ENCODE peak calls at places on chromosomes 2 and 18, in nine cellular contexts. One of them, this sample, is unnamed.

GRCh38 chr2:225064362-225064761 is 22.1 kb upstream of the DOCK10 start:
- DNase-seq in cardiac fibroblast: no peak
- DNase-seq in fibroblast of the aortic adventitia: no peak
- DNase-seq in right atrium auricular region: no peak
- DNase-seq in fibroblast of pulmonary artery: no peak
- DNase-seq in naive thymus-derived CD4-positive, alpha-beta T cell: no peak
- DNase-seq in GM12865: no peak
- DNase-seq in fibroblast of lung: no peak
- DNase-seq in right cardiac atrium: no peak
- DNase-seq in this sample: no peak

GRCh38 chr2:234145511-234145910 is 95.0 kb downstream of the SPP2 start:
- DNase-seq in cardiac fibroblast: no peak
- DNase-seq in fibroblast of the aortic adventitia: no peak
- DNase-seq in right atrium auricular region: no peak
- DNase-seq in fibroblast of pulmonary artery: no peak
- DNase-seq in naive thymus-derived CD4-positive, alpha-beta T cell: no peak
- DNase-seq in GM12865: no peak
- DNase-seq in fibroblast of lung: peak
- DNase-seq in right cardiac atrium: no peak
- DNase-seq in this sample: no peak

GRCh38 chr18:79326413-79327198 is 69.1 kb upstream of the NFATC1 start:
- DNase-seq in cardiac fibroblast: no peak
- DNase-seq in fibroblast of the aortic adventitia: no peak
- DNase-seq in right atrium auricular region: no peak
- DNase-seq in fibroblast of pulmonary artery: no peak
- DNase-seq in naive thymus-derived CD4-positive, alpha-beta T cell: no peak
- DNase-seq in GM12865: no peak
- DNase-seq in fibroblast of lung: peak
- DNase-seq in right cardiac atrium: no peak
- DNase-seq in this sample: no peak

GRCh38 chr2:230690439-230690838 is 22.2 kb upstream of the CAB39 start:
- DNase-seq in cardiac fibroblast: peak
- DNase-seq in fibroblast of the aortic adventitia: peak
- DNase-seq in right atrium auricular region: no peak
- DNase-seq in fibroblast of pulmonary artery: peak
- DNase-seq in naive thymus-derived CD4-positive, alpha-beta T cell: no peak
- DNase-seq in GM12865: no peak
- DNase-seq in fibroblast of lung: peak
- DNase-seq in right cardiac atrium: peak
- DNase-seq in this sample: no peak

GRCh38 chr2:186607660-186608324 is 17.9 kb downstream of the ITGAV start:
- DNase-seq in cardiac fibroblast: no peak
- DNase-seq in fibroblast of the aortic adventitia: no peak
- DNase-seq in right atrium auricular region: no peak
- DNase-seq in fibroblast of pulmonary artery: no peak
- DNase-seq in naive thymus-derived CD4-positive, alpha-beta T cell: no peak
- DNase-seq in GM12865: no peak
- DNase-seq in fibroblast of lung: peak
- DNase-seq in right cardiac atrium: no peak
- DNase-seq in this sample: no peak

GRCh38 chr2:176129013-176129796 is at the start of gene HOXD8:
- DNase-seq in cardiac fibroblast: peak
- DNase-seq in fibroblast of the aortic adventitia: peak
- DNase-seq in right atrium auricular region: no peak
- DNase-seq in fibroblast of pulmonary artery: peak
- DNase-seq in naive thymus-derived CD4-positive, alpha-beta T cell: no peak
- DNase-seq in GM12865: no peak
- DNase-seq in fibroblast of lung: peak
- DNase-seq in right cardiac atrium: no peak
- DNase-seq in this sample: peak

GRCh38 chr2:37742286-37742685 is 70.8 kb upstream of the CDC42EP3 start:
- DNase-seq in cardiac fibroblast: peak
- DNase-seq in fibroblast of the aortic adventitia: peak
- DNase-seq in right atrium auricular region: no peak
- DNase-seq in fibroblast of pulmonary artery: peak
- DNase-seq in naive thymus-derived CD4-positive, alpha-beta T cell: no peak
- DNase-seq in GM12865: no peak
- DNase-seq in fibroblast of lung: peak
- DNase-seq in right cardiac atrium: no peak
- DNase-seq in this sample: no peak

GRCh38 chr2:70440621-70441020 is 113.0 kb downstream of the TGFA start:
- DNase-seq in cardiac fibroblast: no peak
- DNase-seq in fibroblast of the aortic adventitia: no peak
- DNase-seq in right atrium auricular region: peak
- DNase-seq in fibroblast of pulmonary artery: no peak
- DNase-seq in naive thymus-derived CD4-positive, alpha-beta T cell: peak
- DNase-seq in GM12865: no peak
- DNase-seq in fibroblast of lung: no peak
- DNase-seq in right cardiac atrium: no peak
- DNase-seq in this sample: peak

GRCh38 chr2:196077821-196078220 is 9.2 kb upstream of the DNAH7 start:
- DNase-seq in cardiac fibroblast: no peak
- DNase-seq in fibroblast of the aortic adventitia: no peak
- DNase-seq in right atrium auricular region: no peak
- DNase-seq in fibroblast of pulmonary artery: no peak
- DNase-seq in naive thymus-derived CD4-positive, alpha-beta T cell: no peak
- DNase-seq in GM12865: no peak
- DNase-seq in fibroblast of lung: no peak
- DNase-seq in right cardiac atrium: no peak
- DNase-seq in this sample: no peak

GRCh38 chr2:6785511-6785910 is 80.2 kb downstream of the CMPK2 start:
- DNase-seq in cardiac fibroblast: no peak
- DNase-seq in fibroblast of the aortic adventitia: no peak
- DNase-seq in right atrium auricular region: no peak
- DNase-seq in fibroblast of pulmonary artery: no peak
- DNase-seq in naive thymus-derived CD4-positive, alpha-beta T cell: no peak
- DNase-seq in GM12865: no peak
- DNase-seq in fibroblast of lung: no peak
- DNase-seq in right cardiac atrium: no peak
- DNase-seq in this sample: no peak

GRCh38 chr2:227848146-227848545 is 23.3 kb upstream of the DAW1 start:
- DNase-seq in cardiac fibroblast: no peak
- DNase-seq in fibroblast of the aortic adventitia: no peak
- DNase-seq in right atrium auricular region: no peak
- DNase-seq in fibroblast of pulmonary artery: no peak
- DNase-seq in naive thymus-derived CD4-positive, alpha-beta T cell: no peak
- DNase-seq in GM12865: no peak
- DNase-seq in fibroblast of lung: no peak
- DNase-seq in right cardiac atrium: no peak
- DNase-seq in this sample: no peak

GRCh38 chr2:109135572-109136185 is 6.7 kb downstream of the SH3RF3 start:
- DNase-seq in cardiac fibroblast: peak
- DNase-seq in fibroblast of the aortic adventitia: peak
- DNase-seq in right atrium auricular region: no peak
- DNase-seq in fibroblast of pulmonary artery: peak
- DNase-seq in naive thymus-derived CD4-positive, alpha-beta T cell: no peak
- DNase-seq in GM12865: no peak
- DNase-seq in fibroblast of lung: peak
- DNase-seq in right cardiac atrium: no peak
- DNase-seq in this sample: no peak

GRCh38 chr2:20366672-20367116 is 16.1 kb upstream of the PUM2 start:
- DNase-seq in cardiac fibroblast: no peak
- DNase-seq in fibroblast of the aortic adventitia: no peak
- DNase-seq in right atrium auricular region: no peak
- DNase-seq in fibroblast of pulmonary artery: no peak
- DNase-seq in naive thymus-derived CD4-positive, alpha-beta T cell: no peak
- DNase-seq in GM12865: no peak
- DNase-seq in fibroblast of lung: no peak
- DNase-seq in right cardiac atrium: no peak
- DNase-seq in this sample: no peak

GRCh38 chr2:137809252-137809651 is 155.0 kb upstream of the HNMT start:
- DNase-seq in cardiac fibroblast: no peak
- DNase-seq in fibroblast of the aortic adventitia: no peak
- DNase-seq in right atrium auricular region: no peak
- DNase-seq in fibroblast of pulmonary artery: no peak
- DNase-seq in naive thymus-derived CD4-positive, alpha-beta T cell: no peak
- DNase-seq in GM12865: no peak
- DNase-seq in fibroblast of lung: no peak
- DNase-seq in right cardiac atrium: no peak
- DNase-seq in this sample: no peak

GRCh38 chr2:186575302-186575701 is 14.6 kb upstream of the ITGAV start:
- DNase-seq in cardiac fibroblast: peak
- DNase-seq in fibroblast of the aortic adventitia: peak
- DNase-seq in right atrium auricular region: no peak
- DNase-seq in fibroblast of pulmonary artery: peak
- DNase-seq in naive thymus-derived CD4-positive, alpha-beta T cell: no peak
- DNase-seq in GM12865: peak
- DNase-seq in fibroblast of lung: peak
- DNase-seq in right cardiac atrium: peak
- DNase-seq in this sample: no peak

DNA sequence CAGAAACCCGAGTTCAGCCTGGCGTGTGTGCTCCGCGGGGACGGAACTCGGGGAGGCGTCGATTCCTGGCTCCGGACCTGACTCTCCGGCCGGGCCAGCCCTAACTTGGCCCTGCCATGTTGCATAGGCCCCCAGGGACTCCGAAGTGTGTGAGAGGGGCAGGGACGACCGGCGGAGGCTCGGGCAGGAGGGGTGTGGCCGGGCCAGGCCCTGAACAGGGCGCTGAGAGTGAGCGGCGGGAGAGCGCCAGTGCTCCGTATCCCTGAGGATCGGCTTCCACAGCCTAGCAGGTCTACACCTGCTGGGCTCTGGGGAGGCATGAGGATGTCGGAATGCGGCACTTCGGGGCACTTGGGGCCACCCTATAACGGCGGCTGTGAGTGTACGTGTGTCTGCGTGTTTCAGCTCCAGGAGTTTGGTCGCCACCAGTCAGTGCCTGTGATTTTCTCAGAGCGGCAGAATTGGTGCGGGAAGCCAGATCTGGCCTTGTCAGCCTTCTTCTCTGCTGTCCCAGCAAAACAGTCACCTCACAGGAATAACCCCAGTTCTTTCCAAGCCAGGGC is 846 bp downstream of the KCNK3 start:
- DNase-seq in cardiac fibroblast: no peak
- DNase-seq in fibroblast of the aortic adventitia: no peak
- DNase-seq in right atrium auricular region: no peak
- DNase-seq in fibroblast of pulmonary artery: no peak
- DNase-seq in naive thymus-derived CD4-positive, alpha-beta T cell: no peak
- DNase-seq in GM12865: no peak
- DNase-seq in fibroblast of lung: no peak
- DNase-seq in right cardiac atrium: peak
- DNase-seq in this sample: no peak
- H3K4me3 ChIP-seq in cardiac fibroblast: no peak
- H3K4me3 ChIP-seq in fibroblast of the aortic adventitia: peak
- H3K4me3 ChIP-seq in right atrium auricular region: peak
- H3K4me3 ChIP-seq in fibroblast of pulmonary artery: no peak
- H3K4me3 ChIP-seq in naive thymus-derived CD4-positive, alpha-beta T cell: no peak
- H3K4me3 ChIP-seq in GM12865: no peak
- H3K4me3 ChIP-seq in fibroblast of lung: no peak
- H3K4me3 ChIP-seq in right cardiac atrium: peak
- H3K4me3 ChIP-seq in this sample: no peak

GRCh38 chr2:47420214-47420613 is 17.3 kb downstream of the MSH2 start:
- DNase-seq in cardiac fibroblast: no peak
- DNase-seq in fibroblast of the aortic adventitia: no peak
- DNase-seq in right atrium auricular region: no peak
- DNase-seq in fibroblast of pulmonary artery: no peak
- DNase-seq in naive thymus-derived CD4-positive, alpha-beta T cell: no peak
- DNase-seq in GM12865: no peak
- DNase-seq in fibroblast of lung: no peak
- DNase-seq in right cardiac atrium: no peak
- DNase-seq in this sample: no peak

GRCh38 chr2:47422016-47422415 is 19.1 kb downstream of the MSH2 start:
- DNase-seq in cardiac fibroblast: no peak
- DNase-seq in fibroblast of the aortic adventitia: no peak
- DNase-seq in right atrium auricular region: no peak
- DNase-seq in fibroblast of pulmonary artery: no peak
- DNase-seq in naive thymus-derived CD4-positive, alpha-beta T cell: no peak
- DNase-seq in GM12865: no peak
- DNase-seq in fibroblast of lung: no peak
- DNase-seq in right cardiac atrium: no peak
- DNase-seq in this sample: no peak

DNA sequence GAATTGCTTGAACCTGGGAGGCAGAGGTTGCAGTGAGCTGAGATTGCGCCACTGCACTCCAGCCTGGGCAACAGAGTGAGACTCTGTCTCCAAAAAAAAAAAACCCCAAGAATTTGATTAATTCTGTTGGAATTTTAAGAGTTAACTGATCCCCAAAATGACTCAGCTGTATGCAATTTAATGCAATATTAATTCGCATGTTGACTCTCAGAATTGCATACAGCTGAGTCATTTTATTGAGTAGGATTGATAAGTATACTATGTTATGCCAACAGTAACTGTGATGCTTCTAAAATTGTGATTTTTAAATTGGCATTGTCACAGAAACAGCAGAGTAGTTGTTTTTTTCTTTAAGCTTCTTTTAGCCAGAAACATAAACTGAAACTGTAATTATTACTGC is 19.6 kb downstream of the MSH2 start:
- DNase-seq in cardiac fibroblast: peak
- DNase-seq in fibroblast of the aortic adventitia: peak
- DNase-seq in right atrium auricular region: no peak
- DNase-seq in fibroblast of pulmonary artery: peak
- DNase-seq in naive thymus-derived CD4-positive, alpha-beta T cell: no peak
- DNase-seq in GM12865: no peak
- DNase-seq in fibroblast of lung: peak
- DNase-seq in right cardiac atrium: no peak
- DNase-seq in this sample: no peak
- H3K4me3 ChIP-seq in cardiac fibroblast: no peak
- H3K4me3 ChIP-seq in fibroblast of the aortic adventitia: no peak
- H3K4me3 ChIP-seq in right atrium auricular region: no peak
- H3K4me3 ChIP-seq in fibroblast of pulmonary artery: no peak
- H3K4me3 ChIP-seq in naive thymus-derived CD4-positive, alpha-beta T cell: no peak
- H3K4me3 ChIP-seq in GM12865: no peak
- H3K4me3 ChIP-seq in fibroblast of lung: no peak
- H3K4me3 ChIP-seq in right cardiac atrium: no peak
- H3K4me3 ChIP-seq in this sample: no peak

GRCh38 chr18:76487782-76488181 is 7.3 kb downstream of the ZNF516 start:
- DNase-seq in cardiac fibroblast: no peak
- DNase-seq in fibroblast of the aortic adventitia: no peak
- DNase-seq in right atrium auricular region: no peak
- DNase-seq in fibroblast of pulmonary artery: no peak
- DNase-seq in naive thymus-derived CD4-positive, alpha-beta T cell: no peak
- DNase-seq in GM12865: no peak
- DNase-seq in fibroblast of lung: no peak
- DNase-seq in right cardiac atrium: no peak
- DNase-seq in this sample: no peak
- H3K4me3 ChIP-seq in cardiac fibroblast: no peak
- H3K4me3 ChIP-seq in fibroblast of the aortic adventitia: no peak
- H3K4me3 ChIP-seq in right atrium auricular region: no peak
- H3K4me3 ChIP-seq in fibroblast of pulmonary artery: peak
- H3K4me3 ChIP-seq in naive thymus-derived CD4-positive, alpha-beta T cell: no peak
- H3K4me3 ChIP-seq in GM12865: no peak
- H3K4me3 ChIP-seq in fibroblast of lung: peak
- H3K4me3 ChIP-seq in right cardiac atrium: no peak
- H3K4me3 ChIP-seq in this sample: no peak

DNA sequence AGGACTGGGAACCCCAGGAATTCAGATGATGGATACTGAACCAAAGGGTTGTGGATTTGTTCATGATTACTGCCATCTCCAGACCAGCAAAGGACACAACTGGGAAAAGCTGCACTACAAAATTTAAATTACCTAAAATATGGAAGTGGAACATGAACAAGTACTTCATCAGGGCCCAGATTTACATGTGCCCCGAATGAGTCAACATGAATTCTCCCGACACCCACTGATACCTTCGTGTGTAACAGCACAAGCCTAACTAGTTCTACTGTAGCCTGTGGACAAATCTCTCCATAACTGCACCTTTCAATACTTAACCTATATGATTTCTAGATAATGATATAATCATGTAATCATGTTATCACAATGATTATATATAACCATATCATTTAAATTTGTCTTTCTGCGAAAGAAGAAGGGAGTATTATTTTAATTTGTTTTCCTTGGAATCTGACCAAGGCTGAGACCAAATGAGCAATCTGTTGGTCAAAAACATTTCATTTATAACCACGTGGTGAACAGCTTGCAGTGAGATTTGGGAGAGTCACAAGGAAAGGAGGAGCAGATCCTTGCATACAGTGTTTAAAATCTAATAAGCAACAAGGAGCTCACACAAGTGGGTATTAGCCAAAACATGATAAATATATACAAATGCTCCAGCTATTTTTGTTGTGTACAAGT is 70.5 kb downstream of the CACNB4 start:
- DNase-seq in cardiac fibroblast: peak
- DNase-seq in fibroblast of the aortic adventitia: peak
- DNase-seq in right atrium auricular region: no peak
- DNase-seq in fibroblast of pulmonary artery: peak
- DNase-seq in naive thymus-derived CD4-positive, alpha-beta T cell: no peak
- DNase-seq in GM12865: peak
- DNase-seq in fibroblast of lung: peak
- DNase-seq in right cardiac atrium: no peak
- DNase-seq in this sample: no peak
- H3K4me3 ChIP-seq in cardiac fibroblast: no peak
- H3K4me3 ChIP-seq in fibroblast of the aortic adventitia: no peak
- H3K4me3 ChIP-seq in right atrium auricular region: no peak
- H3K4me3 ChIP-seq in fibroblast of pulmonary artery: no peak
- H3K4me3 ChIP-seq in naive thymus-derived CD4-positive, alpha-beta T cell: no peak
- H3K4me3 ChIP-seq in GM12865: no peak
- H3K4me3 ChIP-seq in fibroblast of lung: no peak
- H3K4me3 ChIP-seq in right cardiac atrium: no peak
- H3K4me3 ChIP-seq in this sample: no peak